ENCODE peak calls at places on chromosomes 6 and 20, in four cellular contexts. M, O, K and T are unnamed samples.

GRCh38 chr6:168031411-168032382 is 34.2 kb downstream of the KIF25 start:
- DNase-seq in M (no peak), O (peak; percentile 68), K (no peak), T (no peak)

GRCh38 chr6:160203953-160204352 is 54.7 kb downstream of the SLC22A2 start:
- DNase-seq in O (no peak), M (no peak), K (no peak), T (no peak)

GRCh38 chr6:80280258-80281010 is 174.0 kb downstream of the BCKDHB start:
- DNase-seq in M (no peak), K (peak; percentile 7), O (no peak), T (peak; percentile 23)

GRCh38 chr20:35648836-35649235 is 15.9 kb downstream of the CPNE1 start:
- DNase-seq in K (no peak), O (no peak), M (no peak), T (no peak)

GRCh38 chr6:147037881-147038280 is 166.3 kb upstream of the STXBP5 start:
- DNase-seq in M (no peak), O (no peak), K (no peak), T (no peak)

GRCh38 chr20:45044084-45044573 is 56.8 kb downstream of the KCNS1 start:
- DNase-seq in O (no peak), M (peak; percentile 79), K (peak; percentile 52), T (peak; percentile 77)

GRCh38 chr6:117344444-117345291 is 79.3 kb downstream of the VGLL2 start:
- DNase-seq in K (no peak), O (peak; percentile 23), M (no peak), T (no peak)

GRCh38 chr6:32609731-32610640 is 20.3 kb upstream of the HLA-DRB1 start:
- DNase-seq in M (peak; percentile 96), K (peak; percentile 60), O (no peak), T (peak; percentile 96)

GRCh38 chr6:9527679-9528286 is 887.1 kb downstream of the TFAP2A start:
- DNase-seq in M (no peak), K (no peak), O (no peak), T (no peak)

GRCh38 chr6:109351231-109352132 is 30.8 kb downstream of the CD164 start:
- DNase-seq in K (no peak), M (no peak), O (no peak), T (no peak)

GRCh38 chr6:154847318-154847717 is 114.1 kb downstream of the SCAF8 start:
- DNase-seq in K (no peak), O (no peak), M (no peak), T (no peak)

GRCh38 chr20:33110147-33110825 is 30.8 kb downstream of the BPIFB4 start:
- DNase-seq in M (no peak), K (no peak), O (no peak), T (no peak)

GRCh38 chr20:48404598-48404997 is 423.2 kb downstream of the PREX1 start:
- DNase-seq in O (no peak), M (no peak), K (no peak), T (peak; percentile 31)

GRCh38 chr20:22338140-22338708 is 246.1 kb downstream of the FOXA2 start:
- DNase-seq in M (no peak), K (no peak), O (no peak), T (no peak)

GRCh38 chr20:62839261-62839660 is 22.4 kb downstream of the TCFL5 start:
- DNase-seq in M (no peak), K (no peak), O (peak; percentile 2), T (no peak)

GRCh38 chr6:132333639-132334516 is 67.4 kb downstream of the MOXD1 start:
- DNase-seq in K (no peak), O (no peak), M (peak; percentile 92), T (no peak)

GRCh38 chr6:8195040-8195713 is 92.8 kb upstream of the EEF1E1 start:
- DNase-seq in M (peak; percentile 21), O (no peak), K (peak; percentile 7), T (no peak)

GRCh38 chr20:859661-860294 is 26.3 kb downstream of the FAM110A start:
- DNase-seq in M (no peak), K (no peak), O (no peak), T (no peak)